ENCODE peak calls at places on chromosomes 6 and 20, in five cellular contexts. T, O, B, X and M are unnamed samples.

GRCh38 chr20:46978871-46979536 is 84.4 kb downstream of the EYA2 start:
- DNase-seq in B (no peak), T (no peak), O (no peak), X (no peak), M (no peak)

GRCh38 chr20:59825944-59826759 is 107.3 kb downstream of the SYCP2 start:
- DNase-seq in O (no peak), X (peak), T (no peak), B (no peak), M (no peak)

GRCh38 chr6:55917756-55918415 is 42.5 kb upstream of the BMP5 start:
- DNase-seq in X (no peak), T (no peak), B (no peak), O (no peak), M (no peak)

GRCh38 chr20:49775229-49775693 is 37.4 kb upstream of the SLC9A8 start:
- DNase-seq in X (peak), O (peak), B (no peak), T (peak), M (peak)

GRCh38 chr20:46983466-46983865 is 88.8 kb downstream of the EYA2 start:
- DNase-seq in T (no peak), X (no peak), O (no peak), B (no peak), M (no peak)

GRCh38 chr6:11323666-11324452 is 91.4 kb upstream of the NEDD9 start:
- DNase-seq in O (no peak), T (no peak), X (no peak), B (no peak), M (no peak)

GRCh38 chr6:56220078-56220477 is 27.3 kb downstream of the COL21A1 start:
- DNase-seq in O (peak), X (no peak), T (no peak), B (no peak), M (peak)

GRCh38 chr20:51027396-51027795 is 4.5 kb upstream of the KCNG1 start:
- DNase-seq in B (no peak), T (no peak), X (no peak), O (no peak), M (no peak)

GRCh38 chr6:12101653-12102312 is 89.7 kb downstream of the HIVEP1 start:
- DNase-seq in O (no peak), B (no peak), T (no peak), X (no peak), M (no peak)

GRCh38 chr6:15515660-15516375 is 147.0 kb downstream of the DTNBP1 start:
- DNase-seq in X (no peak), T (no peak), B (no peak), O (no peak), M (no peak)